ENCODE peak calls at places on chromosome 6, in nine cellular contexts. S is CD8-positive, alpha-beta memory T cell; E is stimulated activated CD4-positive, alpha-beta T cell treated with anti-CD3 and anti-CD28 coated beads, TNF-alpha, amount 100 ng/mL, for 24 hours; Z is kidney tubule cell; X is esophagus squamous epithelium; W is HAP-1; Q is fibroblast of villous mesenchyme; T is hypothalamus; V is ELR. P is an unnamed sample.

GRCh38 chr6:53615633-53616449 is 49.7 kb downstream of the KLHL31 start:
- DNase-seq in S (no peak), E (no peak), Z (peak), X (no peak), W (no peak), Q (peak), T (no peak), V (peak), P (peak)

GRCh38 chr6:146968041-146968760 is 236.0 kb upstream of the STXBP5 start:
- DNase-seq in S (no peak), E (no peak), Z (peak), X (no peak), W (no peak), Q (peak), T (no peak), V (peak), P (no peak)

GRCh38 chr6:140082867-140083297 is 708.4 kb upstream of the CITED2 start:
- DNase-seq in S (no peak), E (no peak), Z (peak), X (no peak), W (no peak), Q (peak), T (no peak), V (peak), P (no peak)

GRCh38 chr6:42199106-42199981 is 4.6 kb upstream of the GUCA1B start:
- DNase-seq in S (no peak), E (no peak), Z (peak), X (no peak), W (no peak), Q (peak), T (no peak), V (peak), P (no peak)

GRCh38 chr6:164690702-164691500 is 618.5 kb downstream of the C6orf118 start:
- DNase-seq in S (no peak), E (no peak), Z (no peak), X (no peak), W (peak), Q (no peak), T (no peak), V (no peak), P (no peak)

GRCh38 chr6:136641166-136641565 is 90.9 kb upstream of the MAP7 start:
- DNase-seq in S (no peak), E (no peak), Z (no peak), X (no peak), W (no peak), Q (peak), T (no peak), V (no peak), P (no peak)

GRCh38 chr6:951782-952181 is 258.8 kb upstream of the EXOC2 start:
- DNase-seq in S (no peak), E (no peak), Z (no peak), X (no peak), W (no peak), Q (no peak), T (no peak), V (no peak), P (no peak)

GRCh38 chr6:122154912-122155516 is 244.4 kb upstream of the HSF2 start:
- DNase-seq in S (no peak), E (no peak), Z (no peak), X (no peak), W (no peak), Q (no peak), T (no peak), V (no peak), P (no peak)

GRCh38 chr6:37709250-37709931 is 11.7 kb upstream of the MDGA1 start:
- DNase-seq in S (no peak), E (no peak), Z (no peak), X (no peak), W (no peak), Q (no peak), T (no peak), V (peak), P (no peak)

GRCh38 chr6:11152581-11152980 is 41.1 kb upstream of the ERVFRD-1 start:
- DNase-seq in S (no peak), E (no peak), Z (no peak), X (no peak), W (peak), Q (no peak), T (no peak), V (no peak), P (no peak)

GRCh38 chr6:42391441-42391840 is 60.3 kb downstream of the TRERF1 start:
- DNase-seq in S (no peak), E (no peak), Z (no peak), X (no peak), W (no peak), Q (no peak), T (no peak), V (no peak), P (no peak)

GRCh38 chr6:161301338-161301737 is 27.5 kb upstream of the AGPAT4 start:
- DNase-seq in S (no peak), E (no peak), Z (no peak), X (no peak), W (no peak), Q (peak), T (no peak), V (peak), P (no peak)

GRCh38 chr6:45812937-45813336 is 202.7 kb downstream of the CLIC5 start:
- DNase-seq in S (no peak), E (no peak), Z (no peak), X (no peak), W (no peak), Q (no peak), T (no peak), V (no peak), P (no peak)

GRCh38 chr6:50907565-50907964 is 88.9 kb downstream of the TFAP2B start:
- DNase-seq in S (no peak), E (no peak), Z (no peak), X (no peak), W (no peak), Q (no peak), T (no peak), V (no peak), P (no peak)

P was measured in transverse colon.